ENCODE peak calls at places on chromosome 16, in six cellular contexts. G is SK-N-SH, O is HCT116, Y is GM12878, B is H1, J is HepG2. Q is an unnamed sample.
A peak's percentile ranks its signal among the peaks of the same experiment; 100 is the strongest.

GRCh38 chr16:75566889-75567255 is 693 bp downstream of the GABARAPL2 start:
- DNase-seq in G (peak; percentile 46), O (no peak), Y (no peak), B (peak; percentile 57), J (no peak), Q (peak; percentile 43)

GRCh38 chr16:55812951-55813350 is 19.9 kb downstream of the CES1 start:
- DNase-seq in G (no peak), O (no peak), Y (no peak), B (no peak), J (no peak), Q (no peak)

GRCh38 chr16:53131363-53132071 is 76.7 kb downstream of the CHD9 start:
- DNase-seq in G (peak; percentile 88), O (no peak), Y (no peak), B (peak; percentile 66), J (peak; percentile 19), Q (peak; percentile 30)

GRCh38 chr16:12017583-12017982 is 41.0 kb downstream of the SNX29 start:
- DNase-seq in G (no peak), O (no peak), Y (no peak), B (no peak), J (no peak), Q (no peak)

GRCh38 chr16:74778646-74779045 is 4.0 kb upstream of the FA2H start:
- DNase-seq in G (no peak), O (no peak), Y (no peak), B (peak; percentile 44), J (no peak), Q (no peak)

GRCh38 chr16:54582631-54583250 is 296.2 kb upstream of the IRX3 start:
- DNase-seq in G (no peak), O (no peak), Y (no peak), B (no peak), J (no peak), Q (no peak)

GRCh38 chr16:1311738-1312458 is 2.5 kb downstream of the UBE2I start:
- DNase-seq in G (no peak), O (no peak), Y (no peak), B (no peak), J (no peak), Q (no peak)

GRCh38 chr16:16788004-16788403 is 409.1 kb downstream of the NPIPA7 start:
- DNase-seq in G (no peak), O (no peak), Y (no peak), B (no peak), J (no peak), Q (peak; percentile 9)

GRCh38 chr16:12295395-12295794 is 318.9 kb downstream of the SNX29 start:
- DNase-seq in G (no peak), O (no peak), Y (no peak), B (no peak), J (no peak), Q (no peak)

GRCh38 chr16:12455287-12455798 is 348.3 kb downstream of the CPPED1 start:
- DNase-seq in G (peak; percentile 73), O (peak; percentile 6), Y (no peak), B (peak; percentile 84), J (peak; percentile 53), Q (peak; percentile 33)

GRCh38 chr16:58409316-58409973 is 17.2 kb downstream of the GINS3 start:
- DNase-seq in G (no peak), O (no peak), Y (no peak), B (no peak), J (no peak), Q (no peak)

GRCh38 chr16:13139661-13140241 is 238.4 kb downstream of the SHISA9 start:
- DNase-seq in G (no peak), O (no peak), Y (no peak), B (no peak), J (no peak), Q (no peak)

GRCh38 chr16:86884256-86884655 is 305.9 kb downstream of the FOXL1 start:
- DNase-seq in G (no peak), O (no peak), Y (no peak), B (no peak), J (no peak), Q (no peak)

GRCh38 chr16:88341551-88342290 is 41.0 kb upstream of the ZNF469 start:
- DNase-seq in G (no peak), O (no peak), Y (no peak), B (no peak), J (no peak), Q (no peak)

GRCh38 chr16:87604572-87605135 is 2.3 kb downstream of the JPH3 start:
- DNase-seq in G (peak; percentile 85), O (no peak), Y (no peak), B (no peak), J (no peak), Q (peak; percentile 73)

GRCh38 chr16:13316008-13316407 is 414.6 kb downstream of the SHISA9 start:
- DNase-seq in G (no peak), O (no peak), Y (no peak), B (no peak), J (no peak), Q (no peak)

GRCh38 chr16:64711026-64711425 is 410.8 kb downstream of the CDH11 start:
- DNase-seq in G (no peak), O (no peak), Y (no peak), B (no peak), J (no peak), Q (no peak)
- TF ChIP-seq JUND in G (no peak), O (no peak), Y (no peak), B (no peak), J (no peak), Q (no peak)

DNA sequence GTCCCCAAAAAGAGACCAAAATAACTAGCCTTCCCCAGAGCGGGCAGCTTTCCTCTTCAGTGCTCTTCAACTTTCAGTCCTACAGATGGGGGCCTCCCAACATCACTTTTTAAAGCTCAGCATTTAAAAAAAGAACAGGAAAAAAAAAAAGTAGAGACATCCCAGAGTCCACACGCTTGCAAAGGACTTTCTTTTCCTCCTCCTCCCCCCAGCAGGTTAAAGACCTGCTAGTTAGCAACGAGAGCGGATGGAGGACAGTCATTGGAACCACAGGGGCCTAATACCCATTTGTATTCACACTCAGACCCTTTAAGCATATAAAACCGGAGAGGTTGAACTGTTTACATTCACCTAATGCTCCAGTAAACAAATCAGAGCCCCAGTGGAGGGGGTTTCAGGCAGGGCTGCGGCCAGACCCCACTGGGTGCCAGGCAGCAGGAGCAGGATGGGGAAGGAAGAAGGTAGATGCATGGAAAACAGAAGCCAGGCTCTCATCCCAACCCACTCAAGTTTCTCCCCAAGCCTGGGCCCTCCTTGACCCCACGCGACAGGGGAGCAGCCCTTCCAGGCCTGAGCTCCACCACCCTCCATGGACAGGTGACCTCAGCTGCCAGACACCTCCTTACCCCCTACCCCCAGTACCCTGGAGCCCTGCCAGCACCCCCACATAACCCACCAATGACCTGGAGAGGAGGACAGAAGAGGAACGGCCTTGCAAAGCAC is 15.2 kb downstream of the ZFHX3 start:
- DNase-seq in G (no peak), O (no peak), Y (peak; percentile 53), B (peak; percentile 74), J (no peak), Q (no peak)
- TF ChIP-seq JUND in G (no peak), O (no peak), Y (no peak), B (no peak), J (no peak), Q (no peak)

GRCh38 chr16:19130385-19130784 is 16.6 kb downstream of the ITPRIPL2 start:
- DNase-seq in G (no peak), O (no peak), Y (no peak), B (no peak), J (no peak), Q (no peak)
- TF ChIP-seq JUND in G (no peak), O (no peak), Y (no peak), B (no peak), J (no peak), Q (no peak)

GRCh38 chr16:27428035-27428785 is 26.2 kb downstream of the IL21R start:
- DNase-seq in G (no peak), O (no peak), Y (no peak), B (peak; percentile 46), J (no peak), Q (peak; percentile 31)

GRCh38 chr16:27429330-27429871 is 27.4 kb downstream of the IL21R start:
- DNase-seq in G (no peak), O (no peak), Y (no peak), B (peak; percentile 31), J (no peak), Q (no peak)

GRCh38 chr16:27425961-27426360 is 24.0 kb downstream of the IL21R start:
- DNase-seq in G (no peak), O (no peak), Y (no peak), B (no peak), J (no peak), Q (no peak)

GRCh38 chr16:27426423-27427408 is 24.7 kb downstream of the IL21R start:
- DNase-seq in G (no peak), O (peak; percentile 28), Y (peak; percentile 93), B (peak; percentile 38), J (peak; percentile 60), Q (no peak)

GRCh38 chr16:27427538-27427937 is 25.6 kb downstream of the IL21R start:
- DNase-seq in G (no peak), O (no peak), Y (no peak), B (no peak), J (no peak), Q (no peak)
- TF ChIP-seq JUND in G (no peak), O (no peak), Y (no peak), B (no peak), J (no peak), Q (no peak)

DNA sequence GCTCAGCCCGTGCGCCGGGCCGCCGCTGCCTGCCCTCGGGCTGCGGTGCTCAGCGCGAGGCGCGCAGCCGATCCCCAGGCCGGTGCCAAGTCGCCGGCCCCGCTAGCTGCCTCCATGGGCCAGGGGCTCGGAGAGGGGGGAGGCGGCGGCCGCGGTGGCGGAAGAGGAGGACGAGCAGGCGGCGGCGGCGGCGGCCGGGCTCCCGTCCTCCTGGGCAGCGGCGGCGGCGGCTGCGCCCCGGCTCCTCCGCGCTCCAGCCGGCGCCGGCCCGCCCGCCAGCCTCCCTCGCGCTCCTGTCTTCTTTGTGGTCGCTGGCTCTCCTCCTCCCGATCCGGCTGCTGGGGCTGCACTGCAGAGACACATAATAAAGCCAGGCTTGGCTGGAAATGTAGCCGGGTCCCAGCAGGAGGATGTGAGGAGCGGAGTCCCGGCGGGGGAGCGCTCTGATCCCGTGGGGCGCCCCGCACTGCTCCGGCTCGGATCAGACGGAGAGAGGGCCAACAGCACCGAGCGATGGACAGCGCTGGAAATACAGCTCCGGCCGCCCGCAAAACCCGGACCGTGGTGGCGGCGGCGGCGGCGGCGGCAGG is 924 bp upstream of the ZNF423 start:
- DNase-seq in G (peak; percentile 92), O (peak; percentile 35), Y (no peak), B (peak; percentile 85), J (peak; percentile 50), Q (peak; percentile 71)
- TF ChIP-seq JUND in G (no peak), O (no peak), Y (no peak), B (no peak), J (no peak), Q (no peak)

Q was measured in T47D.